ENCODE peak calls at places on chromosomes 3 and 15, in six cellular contexts. M is HCT116, T is H1, D is K562, O is breast epithelium, W is suprapubic skin. A is an unnamed sample.

GRCh38 chr3:52174896-52175295 is 20.7 kb upstream of the POC1A start:
- DNase-seq in M (no peak), T (no peak), D (no peak), O (no peak), W (no peak), A (no peak)

GRCh38 chr3:71742621-71743020 is 11.0 kb upstream of the GPR27 start:
- DNase-seq in M (no peak), T (no peak), D (no peak), O (no peak), W (no peak), A (no peak)

GRCh38 chr3:36944012-36944640 is 728 bp downstream of the TRANK1 start:
- DNase-seq in M (no peak), T (no peak), D (no peak), O (peak; percentile 62), W (peak; percentile 80), A (no peak)

GRCh38 chr3:154120903-154121235 is 321 bp upstream of the ARHGEF26 start:
- DNase-seq in M (no peak), T (no peak), D (no peak), O (no peak), W (no peak), A (no peak)

GRCh38 chr3:189355481-189356201 is 183.9 kb downstream of the TPRG1 start:
- DNase-seq in M (peak; percentile 67), T (no peak), D (no peak), O (no peak), W (no peak), A (no peak)

GRCh38 chr3:67647390-67647878 is 7.0 kb downstream of the SUCLG2 start:
- DNase-seq in M (peak; percentile 69), T (no peak), D (no peak), O (no peak), W (no peak), A (no peak)

GRCh38 chr15:88401972-88402656 is 65.1 kb downstream of the MRPL46 start:
- DNase-seq in M (no peak), T (no peak), D (no peak), O (no peak), W (no peak), A (no peak)

GRCh38 chr3:142886938-142887337 is 1.9 kb downstream of the PCOLCE2 start:
- DNase-seq in M (no peak), T (no peak), D (peak; percentile 41), O (no peak), W (no peak), A (no peak)

GRCh38 chr3:43638594-43639447 is 17.0 kb upstream of the ANO10 start:
- DNase-seq in M (peak; percentile 58), T (no peak), D (peak; percentile 82), O (no peak), W (no peak), A (peak; percentile 77)

GRCh38 chr3:43759297-43759782 is 68.6 kb downstream of the ABHD5 start:
- DNase-seq in M (no peak), T (peak; percentile 13), D (peak; percentile 49), O (no peak), W (no peak), A (no peak)

GRCh38 chr3:128503751-128504532 is 10.9 kb upstream of the GATA2 start:
- DNase-seq in M (no peak), T (no peak), D (no peak), O (no peak), W (no peak), A (no peak)

GRCh38 chr15:74453925-74454763 is 6.8 kb downstream of the UBL7 start:
- DNase-seq in M (no peak), T (no peak), D (no peak), O (no peak), W (no peak), A (no peak)

GRCh38 chr3:186534113-186534669 is 10.0 kb downstream of the CRYGS start:
- DNase-seq in M (no peak), T (no peak), D (no peak), O (no peak), W (no peak), A (no peak)

GRCh38 chr15:47820047-47820779 is 102.9 kb downstream of the SEMA6D start:
- DNase-seq in M (no peak), T (no peak), D (no peak), O (no peak), W (no peak), A (no peak)

GRCh38 chr3:57079221-57079831 is 18.9 kb downstream of the SPATA12 start:
- DNase-seq in M (no peak), T (no peak), D (peak; percentile 73), O (peak; percentile 56), W (no peak), A (peak; percentile 51)

GRCh38 chr3:196967412-196968232 is 1.0 kb downstream of the PIGZ start:
- DNase-seq in M (no peak), T (no peak), D (no peak), O (no peak), W (no peak), A (peak; percentile 50)
- H3K4me3 ChIP-seq in M (peak overlapping the region; percentile 67), T (peak overlapping the region; percentile 65), D (peak overlapping the region; percentile 71), O (peak overlapping the region; percentile 97), W (peak overlapping the region; percentile 95), A (peak overlapping the region; percentile 92)

GRCh38 chr15:90882781-90883525 is 1.4 kb upstream of the FES start:
- DNase-seq in M (no peak), T (no peak), D (no peak), O (no peak), W (no peak), A (no peak)

GRCh38 chr15:90885432-90886290 is 1.4 kb downstream of the FES start:
- DNase-seq in M (no peak), T (no peak), D (peak; percentile 76), O (peak; percentile 71), W (peak; percentile 88), A (peak; percentile 84)

GRCh38 chr15:90883526-90883931 is 775 bp upstream of the FES start:
- DNase-seq in M (no peak), T (no peak), D (no peak), O (no peak), W (no peak), A (no peak)

GRCh38 chr15:90884719-90885431 is 571 bp downstream of the FES start:
- DNase-seq in M (no peak), T (no peak), D (no peak), O (no peak), W (peak; percentile 74), A (no peak)

DNA sequence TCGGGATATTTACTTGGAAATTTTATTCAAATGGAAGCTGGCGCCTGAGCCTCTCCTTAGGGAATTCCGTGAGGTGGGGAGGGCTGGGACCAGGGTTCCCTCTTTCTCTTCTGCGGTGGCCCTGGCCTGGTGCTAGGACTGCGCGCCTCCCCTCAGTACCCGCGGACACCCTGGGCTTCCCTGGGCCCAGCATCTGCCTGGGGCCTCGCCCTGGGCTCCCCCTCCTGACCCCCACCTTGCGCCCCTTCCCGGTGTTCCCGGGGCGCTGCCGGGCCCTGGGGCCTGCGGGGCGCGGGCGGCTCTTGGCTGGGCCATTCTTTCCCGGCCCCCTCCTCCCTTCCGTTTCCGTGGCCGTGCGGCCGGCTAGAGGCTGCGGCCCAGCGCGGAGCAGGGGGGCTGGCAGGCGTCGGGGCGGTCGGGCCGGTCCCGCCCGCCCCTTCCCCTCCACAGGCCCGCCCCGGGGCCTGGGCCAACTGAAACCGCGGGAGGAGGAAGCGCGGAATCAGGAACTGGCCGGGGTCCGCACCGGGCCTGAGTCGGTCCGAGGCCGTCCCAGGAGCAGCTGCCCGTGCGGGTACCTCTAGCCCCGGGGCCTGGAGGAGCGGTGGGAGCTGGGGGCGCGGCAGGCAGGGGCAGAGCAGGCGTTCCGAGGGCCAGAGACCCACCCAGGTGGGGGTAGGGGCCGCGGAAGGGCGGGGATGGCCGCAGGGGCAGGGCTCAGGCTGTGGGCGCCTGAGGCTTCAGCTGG is at the start of gene FES:
- DNase-seq in M (no peak), T (no peak), D (no peak), O (peak; percentile 65), W (peak; percentile 87), A (peak; percentile 88)
- TF ChIP-seq POLR2AphosphoS5 in M (no peak), T (no peak), D (no peak), O (peak; percentile 39), W (no peak), A (peak; percentile 75)

DNA sequence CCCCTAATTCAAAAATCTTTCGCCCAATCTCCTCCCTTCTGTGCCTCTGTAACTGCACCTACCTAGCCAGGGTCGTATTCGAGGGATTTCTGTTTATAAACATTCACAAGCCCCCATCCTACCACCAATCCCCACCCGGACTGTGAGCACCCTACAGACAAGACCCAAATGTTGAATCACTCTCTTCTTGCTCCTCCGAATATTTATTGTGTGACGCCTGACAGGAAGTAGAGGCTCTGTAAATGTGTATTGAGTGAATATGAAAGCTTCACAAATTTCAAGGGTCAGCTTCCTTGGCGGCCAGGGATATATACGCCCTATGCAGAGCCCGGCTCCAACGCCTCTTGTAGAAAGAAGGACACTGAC is 1.6 kb downstream of the BDH1 start:
- DNase-seq in M (no peak), T (no peak), D (no peak), O (no peak), W (no peak), A (no peak)
- H3K4me3 ChIP-seq in M (peak overlapping the region; percentile 81), T (peak overlapping the region; percentile 75), D (no peak overlapping the region), O (peak overlapping the region; percentile 74), W (peak overlapping the region; percentile 93), A (peak overlapping the region; percentile 81)

GRCh38 chr15:94080416-94080815 is 150.9 kb upstream of the MCTP2 start:
- DNase-seq in M (no peak), T (no peak), D (no peak), O (no peak), W (peak; percentile 79), A (no peak)

GRCh38 chr15:94081829-94082228 is 149.5 kb upstream of the MCTP2 start:
- DNase-seq in M (no peak), T (no peak), D (no peak), O (no peak), W (no peak), A (no peak)

GRCh38 chr15:94079968-94080367 is 151.4 kb upstream of the MCTP2 start:
- DNase-seq in M (no peak), T (no peak), D (no peak), O (no peak), W (no peak), A (no peak)

GRCh38 chr15:94079459-94079858 is 151.9 kb upstream of the MCTP2 start:
- DNase-seq in M (no peak), T (no peak), D (no peak), O (no peak), W (no peak), A (no peak)

DNA sequence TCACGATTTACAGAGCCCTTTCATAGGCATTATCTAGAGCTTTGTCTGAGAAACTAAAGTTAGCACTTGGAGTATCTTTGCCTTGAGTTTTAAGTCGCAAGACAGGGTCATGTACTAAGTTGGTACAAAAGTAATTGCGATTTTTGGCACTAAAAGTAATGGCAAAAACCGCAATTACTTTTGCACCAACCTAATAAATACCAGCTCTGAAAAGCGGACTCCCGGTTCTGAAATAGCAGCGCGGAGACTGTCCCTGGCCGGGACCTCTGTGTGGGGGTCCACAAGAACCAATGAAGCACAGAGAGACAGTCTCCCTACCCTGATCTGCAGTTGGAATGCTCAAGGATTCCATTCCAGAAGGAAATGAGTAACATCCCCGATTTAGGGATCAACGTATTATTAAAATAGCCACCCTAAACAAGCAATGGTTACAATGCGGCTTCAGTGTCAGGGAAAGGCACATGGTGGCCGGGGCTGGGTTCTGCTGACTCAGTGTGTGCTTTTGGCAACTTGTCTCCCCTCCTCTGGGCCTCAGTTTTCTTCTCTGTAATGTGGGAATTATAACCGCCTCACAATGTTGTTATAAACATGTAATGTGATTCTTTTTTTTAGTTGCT is 150.3 kb upstream of the MCTP2 start:
- DNase-seq in M (no peak), T (no peak), D (no peak), O (no peak), W (no peak), A (no peak)
- TF ChIP-seq POLR2AphosphoS5 in M (no peak), T (no peak), D (no peak), O (no peak), W (no peak), A (no peak)

GRCh38 chr15:84983299-84983698 is 1.6 kb downstream of the PDE8A start:
- DNase-seq in M (no peak), T (no peak), D (no peak), O (no peak), W (no peak), A (no peak)
- H3K4me3 ChIP-seq in M (peak overlapping the region; percentile 69), T (peak overlapping the region; percentile 86), D (peak overlapping the region; percentile 71), O (peak overlapping the region; percentile 92), W (peak overlapping the region; percentile 96), A (peak overlapping the region; percentile 70)

GRCh38 chr3:166788936-166789335 is 591.2 kb downstream of the ZBBX start:
- DNase-seq in M (no peak), T (no peak), D (no peak), O (no peak), W (no peak), A (no peak)
- TF ChIP-seq POLR2AphosphoS5 in M (no peak), T (no peak), D (no peak), O (no peak), W (no peak), A (no peak)

A was measured in upper lobe of left lung.